ENCODE peak calls at places on chromosomes 3 and 15, in seven cellular contexts. One of them, this sample, is unnamed.

GRCh38 chr3:22555753-22556152 is 647.4 kb upstream of the UBE2E2 start:
- DNase-seq in trophoblast cell: no peak
- DNase-seq in mesenchymal stem cell: no peak
- DNase-seq in IMR-90: no peak
- DNase-seq in H1: no peak
- DNase-seq in H9: no peak
- DNase-seq in neuronal stem cell: no peak
- DNase-seq in this sample: no peak

GRCh38 chr15:81001180-81002003 is 669 bp downstream of the TLNRD1 start:
- DNase-seq in mesenchymal stem cell: peak
- DNase-seq in neuronal stem cell: peak
- DNase-seq in trophoblast cell: peak
- DNase-seq in IMR-90: peak
- DNase-seq in H9: peak
- DNase-seq in H1: peak
- DNase-seq in this sample: peak

GRCh38 chr3:71489315-71489761 is 94.2 kb downstream of the FOXP1 start:
- DNase-seq in neuronal stem cell: no peak
- DNase-seq in IMR-90: no peak
- DNase-seq in H9: no peak
- DNase-seq in H1: no peak
- DNase-seq in mesenchymal stem cell: no peak
- DNase-seq in trophoblast cell: no peak
- DNase-seq in this sample: no peak

GRCh38 chr3:124288996-124289395 is 297.1 kb upstream of the ROPN1 start:
- DNase-seq in neuronal stem cell: no peak
- DNase-seq in trophoblast cell: no peak
- DNase-seq in H1: no peak
- DNase-seq in IMR-90: no peak
- DNase-seq in H9: no peak
- DNase-seq in mesenchymal stem cell: no peak
- DNase-seq in this sample: no peak

GRCh38 chr3:128107809-128108208 is 15.8 kb downstream of the RUVBL1 start:
- DNase-seq in mesenchymal stem cell: no peak
- DNase-seq in neuronal stem cell: no peak
- DNase-seq in IMR-90: peak
- DNase-seq in trophoblast cell: no peak
- DNase-seq in H1: no peak
- DNase-seq in H9: no peak
- DNase-seq in this sample: peak

GRCh38 chr3:128318275-128318920 is 148.3 kb downstream of the DNAJB8 start:
- DNase-seq in mesenchymal stem cell: no peak
- DNase-seq in trophoblast cell: no peak
- DNase-seq in H9: peak
- DNase-seq in H1: no peak
- DNase-seq in IMR-90: no peak
- DNase-seq in neuronal stem cell: no peak
- DNase-seq in this sample: no peak

GRCh38 chr3:114408763-114409162 is 114.9 kb downstream of the TIGIT start:
- DNase-seq in IMR-90: no peak
- DNase-seq in mesenchymal stem cell: no peak
- DNase-seq in neuronal stem cell: peak
- DNase-seq in H9: no peak
- DNase-seq in H1: no peak
- DNase-seq in trophoblast cell: no peak
- DNase-seq in this sample: peak

GRCh38 chr3:106183762-106184391 is 315.1 kb upstream of the CBLB start:
- DNase-seq in IMR-90: peak
- DNase-seq in neuronal stem cell: no peak
- DNase-seq in trophoblast cell: no peak
- DNase-seq in H1: no peak
- DNase-seq in mesenchymal stem cell: peak
- DNase-seq in H9: no peak
- DNase-seq in this sample: peak

GRCh38 chr3:12553921-12554391 is 2.9 kb upstream of the MKRN2 start:
- DNase-seq in H1: peak
- DNase-seq in neuronal stem cell: no peak
- DNase-seq in mesenchymal stem cell: peak
- DNase-seq in IMR-90: no peak
- DNase-seq in trophoblast cell: no peak
- DNase-seq in H9: peak
- DNase-seq in this sample: no peak

DNA sequence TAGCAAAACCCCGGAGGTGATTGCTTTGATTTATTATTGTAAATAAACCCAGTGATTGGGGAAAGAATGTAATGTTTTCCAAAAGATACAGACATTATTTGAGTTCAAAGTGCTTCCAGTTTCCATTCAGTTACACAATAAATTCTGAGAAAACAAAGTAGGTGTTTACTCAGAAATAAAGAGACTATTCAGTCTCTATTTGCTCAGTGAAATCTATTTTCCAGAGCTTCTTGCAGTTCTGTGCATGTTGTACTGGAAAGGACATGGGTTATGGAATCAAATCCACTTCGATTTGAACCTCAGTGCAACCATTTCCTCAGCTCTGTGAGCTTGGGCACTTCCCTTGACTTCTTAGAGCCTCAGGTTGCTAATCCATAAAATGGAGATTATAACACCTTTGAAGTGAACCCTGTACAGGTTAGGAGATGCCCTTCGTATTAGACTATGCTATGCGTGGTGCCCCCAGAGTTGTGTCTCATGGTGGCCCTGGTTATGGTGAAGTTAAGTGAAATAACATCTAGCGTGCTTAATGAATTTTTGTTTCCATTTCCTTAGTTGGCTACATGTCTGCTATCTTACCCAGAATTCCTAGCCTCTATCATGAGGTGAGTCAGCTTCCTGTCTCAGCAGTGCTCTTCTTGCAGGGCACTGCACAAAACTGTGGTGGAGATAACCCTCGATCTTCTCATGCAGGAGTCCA is 97.8 kb downstream of the RPL39L start:
- DNase-seq in trophoblast cell: no peak
- DNase-seq in IMR-90: peak
- DNase-seq in H1: no peak
- DNase-seq in H9: no peak
- DNase-seq in neuronal stem cell: no peak
- DNase-seq in mesenchymal stem cell: peak
- DNase-seq in this sample: no peak
- H3K18ac ChIP-seq in trophoblast cell: no peak
- H3K18ac ChIP-seq in IMR-90: no peak
- H3K18ac ChIP-seq in H1: no peak
- H3K18ac ChIP-seq in H9: no peak
- H3K18ac ChIP-seq in neuronal stem cell: no peak
- H3K18ac ChIP-seq in mesenchymal stem cell: no peak
- H3K18ac ChIP-seq in this sample: no peak

GRCh38 chr3:9020396-9020795 is 57.1 kb upstream of the RAD18 start:
- DNase-seq in trophoblast cell: no peak
- DNase-seq in H9: no peak
- DNase-seq in H1: no peak
- DNase-seq in IMR-90: no peak
- DNase-seq in mesenchymal stem cell: no peak
- DNase-seq in neuronal stem cell: no peak
- DNase-seq in this sample: no peak

GRCh38 chr3:9022305-9022985 is 59.2 kb upstream of the RAD18 start:
- DNase-seq in mesenchymal stem cell: no peak
- DNase-seq in neuronal stem cell: no peak
- DNase-seq in IMR-90: no peak
- DNase-seq in H9: no peak
- DNase-seq in H1: peak
- DNase-seq in trophoblast cell: no peak
- DNase-seq in this sample: no peak

GRCh38 chr3:9024341-9024740 is 61.1 kb upstream of the RAD18 start:
- DNase-seq in H1: no peak
- DNase-seq in H9: no peak
- DNase-seq in neuronal stem cell: no peak
- DNase-seq in mesenchymal stem cell: no peak
- DNase-seq in trophoblast cell: no peak
- DNase-seq in IMR-90: no peak
- DNase-seq in this sample: no peak

GRCh38 chr3:9021610-9022009 is 58.3 kb upstream of the RAD18 start:
- DNase-seq in trophoblast cell: no peak
- DNase-seq in mesenchymal stem cell: no peak
- DNase-seq in H9: no peak
- DNase-seq in IMR-90: no peak
- DNase-seq in H1: no peak
- DNase-seq in neuronal stem cell: no peak
- DNase-seq in this sample: no peak

DNA sequence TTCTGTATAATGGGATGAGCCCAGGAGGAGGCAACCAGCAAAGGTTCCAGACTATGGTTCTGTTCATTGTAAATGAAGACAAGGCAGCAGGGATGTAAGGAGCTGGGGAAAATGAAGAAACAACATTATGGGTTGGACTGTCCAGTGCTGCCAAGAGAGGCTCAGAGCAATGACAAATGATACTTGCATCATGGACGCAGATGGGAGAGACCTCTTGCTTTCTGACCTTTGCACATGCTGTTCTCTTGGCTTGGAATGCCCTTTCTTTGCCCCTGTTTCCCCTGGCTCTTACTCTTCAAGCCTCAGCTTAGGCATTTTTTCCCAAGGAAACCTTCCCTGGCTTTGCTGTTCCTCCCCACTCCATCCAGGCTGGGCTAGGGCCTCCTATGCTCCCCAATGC is 59.9 kb upstream of the RAD18 start:
- DNase-seq in IMR-90: no peak
- DNase-seq in H9: no peak
- DNase-seq in neuronal stem cell: no peak
- DNase-seq in mesenchymal stem cell: no peak
- DNase-seq in trophoblast cell: no peak
- DNase-seq in H1: peak
- DNase-seq in this sample: no peak
- H4K8ac ChIP-seq in IMR-90: no peak
- H4K8ac ChIP-seq in H9: no peak
- H4K8ac ChIP-seq in neuronal stem cell: no peak
- H4K8ac ChIP-seq in mesenchymal stem cell: no peak
- H4K8ac ChIP-seq in trophoblast cell: no peak
- H4K8ac ChIP-seq in H1: no peak
- H4K8ac ChIP-seq in this sample: no peak

GRCh38 chr3:191952609-191953008 is 491.6 kb downstream of the PYDC2 start:
- DNase-seq in IMR-90: no peak
- DNase-seq in H1: no peak
- DNase-seq in trophoblast cell: no peak
- DNase-seq in neuronal stem cell: no peak
- DNase-seq in mesenchymal stem cell: no peak
- DNase-seq in H9: no peak
- DNase-seq in this sample: no peak

GRCh38 chr3:191952186-191952585 is 491.2 kb downstream of the PYDC2 start:
- DNase-seq in H9: no peak
- DNase-seq in mesenchymal stem cell: no peak
- DNase-seq in IMR-90: no peak
- DNase-seq in H1: no peak
- DNase-seq in neuronal stem cell: no peak
- DNase-seq in trophoblast cell: no peak
- DNase-seq in this sample: no peak
- H3K27ac ChIP-seq in H9: no peak
- H3K27ac ChIP-seq in mesenchymal stem cell: no peak
- H3K27ac ChIP-seq in IMR-90: no peak
- H3K27ac ChIP-seq in H1: no peak
- H3K27ac ChIP-seq in neuronal stem cell: no peak
- H3K27ac ChIP-seq in trophoblast cell: no peak
- H3K27ac ChIP-seq in this sample: no peak

GRCh38 chr3:14861031-14861430 is 42.3 kb downstream of the FGD5 start:
- DNase-seq in neuronal stem cell: no peak
- DNase-seq in mesenchymal stem cell: no peak
- DNase-seq in IMR-90: no peak
- DNase-seq in H9: no peak
- DNase-seq in H1: no peak
- DNase-seq in trophoblast cell: no peak
- DNase-seq in this sample: no peak
- H3K18ac ChIP-seq in neuronal stem cell: peak
- H3K18ac ChIP-seq in mesenchymal stem cell: no peak
- H3K18ac ChIP-seq in IMR-90: no peak
- H3K18ac ChIP-seq in H9: no peak
- H3K18ac ChIP-seq in H1: no peak
- H3K18ac ChIP-seq in trophoblast cell: no peak
- H3K18ac ChIP-seq in this sample: no peak

This sample was measured in mesendoderm.